ENCODE peak calls at places on chromosome 9, in five cellular contexts. O, F, R, C and I are unnamed samples.

GRCh38 chr9:77927265-77927664 is 104.3 kb downstream of the GNAQ start:
- DNase-seq in O (no peak), F (no peak), C (no peak), R (peak), I (no peak)

GRCh38 chr9:126002476-126003350 is 255.5 kb downstream of the PBX3 start:
- DNase-seq in O (no peak), F (no peak), C (no peak), R (no peak), I (peak)

GRCh38 chr9:122904466-122904822 is 715 bp downstream of the RC3H2 start:
- DNase-seq in F (no peak), C (peak), O (peak), R (peak), I (no peak)

GRCh38 chr9:109064963-109065701 is 51.8 kb upstream of the CTNNAL1 start:
- DNase-seq in C (no peak), F (no peak), O (no peak), R (peak), I (no peak)

GRCh38 chr9:121674952-121675351 is 23.5 kb downstream of the DAB2IP start:
- DNase-seq in O (no peak), C (no peak), F (no peak), R (peak), I (peak)

GRCh38 chr9:1490341-1491115 is 440.4 kb downstream of the DMRT2 start:
- DNase-seq in C (no peak), F (no peak), O (no peak), R (no peak), I (no peak)

GRCh38 chr9:134735441-134736175 is 94.0 kb downstream of the COL5A1 start:
- DNase-seq in R (no peak), F (peak), O (peak), C (peak), I (no peak)

GRCh38 chr9:4298255-4299005 is 1.4 kb downstream of the GLIS3 start:
- DNase-seq in O (peak), R (peak), C (peak), F (peak), I (no peak)

GRCh38 chr9:115694991-115695390 is 458.6 kb upstream of the PAPPA start:
- DNase-seq in R (peak), O (no peak), F (no peak), C (no peak), I (no peak)

GRCh38 chr9:137085918-137086530 is 761 bp upstream of the MAN1B1 start:
- DNase-seq in F (no peak), C (peak), O (peak), R (no peak), I (peak)

GRCh38 chr9:8769153-8769552 is 969.6 kb upstream of the DMAC1 start:
- DNase-seq in C (no peak), O (no peak), F (no peak), R (no peak), I (no peak)

GRCh38 chr9:116937361-116937760 is 250.3 kb downstream of the TRIM32 start:
- DNase-seq in R (peak), F (no peak), C (no peak), O (no peak), I (no peak)

GRCh38 chr9:14323969-14324366 is 10.0 kb upstream of the NFIB start:
- DNase-seq in F (no peak), C (no peak), R (no peak), O (no peak), I (no peak)

GRCh38 chr9:14323083-14323968 is 9.4 kb upstream of the NFIB start:
- DNase-seq in O (no peak), R (no peak), C (no peak), F (no peak), I (no peak)

GRCh38 chr9:14320272-14321245 is 6.6 kb upstream of the NFIB start:
- DNase-seq in C (no peak), F (no peak), R (peak), O (no peak), I (no peak)

GRCh38 chr9:14321517-14322125 is 7.7 kb upstream of the NFIB start:
- DNase-seq in R (no peak), O (no peak), F (no peak), C (no peak), I (no peak)

DNA sequence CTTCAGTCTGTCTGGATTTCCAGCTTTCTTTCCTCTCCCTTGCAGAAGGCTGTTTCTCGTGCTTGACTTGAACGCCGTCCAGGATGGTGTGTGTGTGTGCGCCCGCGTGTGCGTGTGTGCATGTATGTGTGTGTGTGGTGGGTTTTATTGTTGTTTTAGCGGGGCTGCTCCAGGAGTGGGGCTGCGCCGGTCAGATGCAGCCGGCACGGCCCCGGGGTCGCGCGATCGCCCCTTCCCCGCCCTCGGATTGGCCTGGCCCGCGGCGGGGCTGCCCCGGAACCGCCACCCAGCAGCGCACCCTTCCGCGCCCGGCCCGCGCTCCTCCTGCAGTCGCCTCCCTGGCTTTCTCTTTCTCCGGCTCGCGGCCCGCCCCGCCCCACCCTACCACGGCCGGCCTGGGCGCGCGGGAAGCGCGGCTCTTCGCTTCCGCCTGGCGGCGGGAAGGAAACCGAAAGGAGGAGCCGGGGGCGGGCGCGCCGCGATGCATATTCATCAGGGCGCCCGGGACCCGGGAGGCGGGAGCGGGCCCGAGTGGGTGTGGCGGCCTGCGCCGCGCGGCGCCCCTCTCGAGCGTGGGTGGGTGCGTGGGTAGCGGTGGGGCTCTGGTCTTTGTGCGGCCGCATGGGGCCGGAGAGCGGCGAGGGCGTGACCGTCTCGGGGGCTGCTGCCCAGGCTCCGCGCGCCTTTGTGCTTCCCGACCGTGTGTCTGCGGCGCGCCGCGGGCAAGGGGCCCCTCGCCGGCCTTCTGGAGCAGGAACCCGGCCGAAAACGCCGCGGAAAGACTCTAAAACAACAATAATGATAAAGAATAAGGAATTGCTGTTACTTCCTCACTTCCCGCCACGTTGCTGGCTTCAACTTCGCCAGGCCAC is 8.5 kb upstream of the NFIB start:
- DNase-seq in R (peak), O (peak), F (peak), C (peak), I (peak)
- TF ChIP-seq POLR2A in R (no peak), O (peak), F (no peak), C (peak), I (no peak)

DNA sequence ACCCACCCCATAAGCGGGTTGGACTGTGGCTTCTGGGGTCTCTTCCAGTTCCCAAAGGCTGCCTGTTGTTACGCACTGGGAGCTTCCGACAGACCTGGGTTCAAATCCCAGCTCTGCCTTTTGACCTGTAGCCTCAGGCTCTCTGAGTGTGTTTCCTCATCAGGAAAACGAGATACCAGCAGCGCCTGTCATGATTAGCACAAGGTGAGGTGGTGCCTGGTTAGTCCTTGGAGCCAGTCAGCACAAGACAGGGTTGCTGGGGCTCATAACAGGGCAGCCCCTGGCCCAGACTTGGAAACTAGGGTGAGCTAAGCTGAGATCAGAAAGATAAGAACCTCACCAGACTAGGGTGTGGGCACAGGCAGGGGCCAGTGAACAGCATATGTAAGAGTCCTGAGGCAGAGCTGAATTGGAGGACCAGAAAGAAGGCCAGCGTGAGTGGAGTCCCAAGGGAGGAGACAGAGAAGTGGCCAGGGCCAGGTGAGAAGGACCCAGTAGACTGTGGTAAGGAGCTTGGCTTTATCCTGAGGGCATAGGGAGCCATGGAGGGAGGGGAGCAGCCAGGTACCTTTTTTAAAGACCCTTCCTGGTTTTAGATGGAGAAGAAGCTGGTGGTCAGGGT is 42.7 kb upstream of the FUBP3 start:
- DNase-seq in R (no peak), O (no peak), C (no peak), F (no peak), I (no peak)
- H3K4me3 ChIP-seq in R (no peak), O (no peak), C (no peak), F (no peak), I (no peak)

GRCh38 chr9:129414377-129415021 is 206.4 kb downstream of the C9orf50 start:
- DNase-seq in R (peak), O (peak), F (peak), C (no peak), I (peak)

GRCh38 chr9:129413537-129414376 is 207.1 kb downstream of the C9orf50 start:
- DNase-seq in F (peak), O (peak), C (peak), R (peak), I (peak)

GRCh38 chr9:129415031-129415953 is 205.6 kb downstream of the C9orf50 start:
- DNase-seq in R (no peak), O (no peak), C (peak), F (no peak), I (no peak)

GRCh38 chr9:129411501-129412175 is 209.3 kb downstream of the C9orf50 start:
- DNase-seq in R (no peak), C (no peak), F (no peak), O (no peak), I (peak)

DNA sequence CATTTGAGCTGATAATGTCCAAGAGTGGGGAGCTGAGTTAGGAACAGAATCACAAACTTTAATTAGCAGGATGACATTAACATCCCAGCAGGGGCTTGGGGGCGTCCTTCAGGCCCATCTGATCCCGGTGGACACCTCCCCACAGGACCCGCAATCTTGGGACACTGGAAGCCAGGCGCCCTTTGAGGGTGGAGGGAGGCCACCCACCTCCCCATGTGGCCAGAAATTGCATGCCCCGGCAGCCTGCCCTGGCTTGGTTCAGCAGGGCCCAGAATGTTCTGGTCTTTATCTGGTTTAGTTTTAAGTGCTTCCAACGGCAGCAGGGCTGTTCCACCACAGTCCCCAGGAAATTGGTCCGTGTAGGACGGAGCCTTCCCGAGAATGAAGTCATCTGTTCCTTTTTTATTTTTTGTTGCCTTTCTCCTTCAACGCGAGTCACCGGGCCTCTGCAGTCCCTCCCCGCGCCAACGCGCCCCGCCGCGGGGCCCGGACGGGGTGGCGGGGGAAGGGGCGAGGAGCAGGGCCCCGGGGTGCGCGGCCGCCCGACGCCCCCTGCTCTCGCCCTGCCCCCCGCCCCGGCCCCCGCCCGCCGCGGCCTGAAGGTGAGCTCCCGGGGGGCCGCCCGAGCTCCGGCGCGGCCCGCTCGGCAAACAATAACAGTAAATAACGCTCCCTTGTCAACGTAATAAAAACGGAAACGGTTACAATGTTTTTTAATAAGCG is 207.9 kb downstream of the C9orf50 start:
- DNase-seq in F (peak), R (peak), C (peak), O (peak), I (peak)
- TF ChIP-seq POLR2A in F (peak), R (peak), C (peak), O (peak), I (peak)

GRCh38 chr9:88949425-88949824 is 41.8 kb upstream of the S1PR3 start:
- DNase-seq in R (peak), O (peak), C (no peak), F (peak), I (no peak)

GRCh38 chr9:88951143-88951542 is 40.1 kb upstream of the S1PR3 start:
- DNase-seq in O (no peak), C (no peak), R (no peak), F (no peak), I (no peak)

GRCh38 chr9:88950341-88951141 is 40.7 kb upstream of the S1PR3 start:
- DNase-seq in O (no peak), C (no peak), F (no peak), R (peak), I (no peak)

GRCh38 chr9:88947581-88948573 is 43.4 kb upstream of the S1PR3 start:
- DNase-seq in C (no peak), R (peak), F (no peak), O (no peak), I (no peak)

GRCh38 chr9:88949961-88950340 is 41.3 kb upstream of the S1PR3 start:
- DNase-seq in R (peak), C (no peak), O (no peak), F (no peak), I (no peak)
- H3K4me3 ChIP-seq in R (no peak), C (no peak), O (no peak), F (no peak), I (no peak)

DNA sequence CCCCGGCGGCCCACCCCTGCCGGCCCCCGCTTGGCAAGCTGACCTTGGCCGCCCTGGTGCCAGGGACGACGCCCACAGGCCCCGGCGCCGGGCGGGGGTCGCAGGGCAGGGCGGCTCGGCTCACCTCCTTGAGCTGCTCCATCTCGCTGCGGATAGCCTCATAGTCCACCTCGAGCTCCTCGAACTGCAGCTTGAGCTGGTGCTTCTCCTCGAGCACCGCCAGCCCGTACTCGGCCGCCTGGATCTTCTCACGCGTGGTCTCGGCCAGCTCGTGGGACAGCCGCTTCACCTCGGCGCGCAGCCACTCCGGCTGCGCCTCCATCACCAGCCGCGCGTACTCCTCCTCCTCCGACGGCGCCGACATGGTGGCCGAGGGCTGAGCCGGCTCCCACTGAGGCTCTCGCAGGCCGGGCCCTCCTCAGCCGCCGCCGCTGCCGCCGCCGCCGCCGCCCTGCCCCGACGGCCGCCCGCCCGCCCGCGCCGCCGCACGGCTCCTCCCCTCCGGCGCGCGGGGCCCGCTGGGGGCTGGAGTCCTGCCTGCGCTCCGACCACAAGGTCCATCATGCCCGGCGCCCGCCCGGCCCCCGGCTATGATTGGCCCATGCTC is at the start of gene BICD2:
- DNase-seq in R (no peak), F (no peak), O (no peak), C (no peak), I (no peak)
- TF ChIP-seq POLR2A in R (no peak), F (no peak), O (no peak), C (no peak), I (no peak)

GRCh38 chr9:35116898-35117551 is 1.4 kb upstream of the ATOSB start:
- DNase-seq in R (peak), F (peak), C (peak), O (peak), I (peak)
- H3K4me3 ChIP-seq in R (peak), F (peak), C (peak), O (peak), I (peak)

GRCh38 chr9:107488400-107489143 is 997 bp downstream of the KLF4 start:
- DNase-seq in O (peak), F (peak), C (peak), R (peak), I (peak)

GRCh38 chr9:107487521-107488399 is 1.8 kb downstream of the KLF4 start:
- DNase-seq in O (peak), C (peak), F (peak), R (no peak), I (peak)

GRCh38 chr9:107489144-107489673 is 360 bp downstream of the KLF4 start:
- DNase-seq in F (no peak), C (no peak), O (no peak), R (no peak), I (peak)

GRCh38 chr9:107491081-107492053 is 1.8 kb upstream of the KLF4 start:
- DNase-seq in F (peak), C (peak), R (no peak), O (peak), I (peak)

DNA sequence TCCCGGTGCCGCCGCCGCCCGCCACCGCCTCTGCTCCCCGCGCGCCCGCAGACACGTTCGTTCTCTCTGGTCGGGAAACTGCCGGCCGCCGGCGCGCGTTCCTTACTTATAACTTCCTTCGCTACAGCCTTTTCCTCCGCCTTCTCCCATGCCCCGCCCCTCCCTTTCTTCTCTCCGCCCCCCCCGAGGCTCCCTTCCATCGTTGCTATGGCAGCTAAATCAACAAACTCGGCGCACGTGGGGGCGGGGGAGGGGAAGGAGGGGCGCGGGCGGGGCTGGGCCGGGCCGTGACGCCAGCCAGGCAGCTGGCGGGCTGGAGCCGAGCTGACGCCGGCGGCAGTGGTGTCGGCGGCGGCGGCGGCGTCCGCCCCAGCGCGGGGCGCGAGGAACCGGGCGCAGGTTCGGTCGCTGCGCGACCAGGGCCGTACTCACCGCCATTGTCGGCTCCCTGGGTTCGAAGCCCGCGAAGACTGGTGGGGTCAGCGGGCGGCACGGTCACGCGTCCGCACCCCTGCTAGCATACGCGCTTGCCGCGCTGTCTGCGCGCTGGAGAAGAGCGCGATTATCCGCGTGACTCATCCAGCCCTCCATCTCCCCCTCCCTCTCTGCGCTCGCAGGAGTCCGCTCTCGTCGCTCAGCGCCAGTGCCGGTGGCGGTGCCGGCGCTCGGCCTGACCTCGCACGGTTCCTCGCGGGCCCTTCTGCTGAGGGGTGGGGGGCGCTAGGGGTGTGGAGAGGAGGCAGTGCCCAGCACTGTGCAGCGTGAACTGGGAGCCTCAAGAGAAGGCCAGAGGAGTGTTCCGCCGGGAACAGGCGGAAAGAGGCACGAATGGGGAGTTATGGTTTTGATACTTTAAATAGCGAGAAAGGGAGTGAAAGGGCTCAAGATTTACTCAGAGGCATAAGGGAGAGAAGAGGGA is at the start of gene KLF4:
- DNase-seq in C (peak), F (peak), O (peak), R (peak), I (peak)
- TF ChIP-seq POLR2A in C (peak), F (peak), O (peak), R (peak), I (no peak)

GRCh38 chr9:87498816-87499454 is 1.3 kb downstream of the DAPK1 start:
- DNase-seq in O (no peak), R (no peak), F (no peak), C (no peak), I (no peak)

GRCh38 chr9:87494970-87495471 is 2.6 kb upstream of the DAPK1 start:
- DNase-seq in O (no peak), F (no peak), R (no peak), C (peak), I (no peak)

GRCh38 chr9:87498046-87498815 is 564 bp downstream of the DAPK1 start:
- DNase-seq in F (peak), R (no peak), O (peak), C (no peak), I (peak)

GRCh38 chr9:87497604-87498045 is at the start of gene DAPK1:
- DNase-seq in R (no peak), C (no peak), F (peak), O (peak), I (peak)

GRCh38 chr9:87497080-87497603 is 525 bp upstream of the DAPK1 start:
- DNase-seq in C (no peak), O (no peak), R (no peak), F (no peak), I (no peak)
- H3K4me3 ChIP-seq in C (peak), O (peak), R (peak), F (peak), I (peak)